ENCODE peak calls at places on chromosomes 11 and 22, in ten cellular contexts. J is H4; A is keratinocyte; W is epithelial cell of esophagus; Z is HL-60; D is activated naive CD4-positive, alpha-beta T cell; M is RCC 7860; K is mucosa of gallbladder; O is AG04450; E is T-helper 2 cell. N is an unnamed sample.

GRCh38 chr22:43118953-43119458 is 8.5 kb downstream of the BIK start:
- DNase-seq in J (no peak), A (no peak), W (no peak), Z (no peak), D (no peak), M (no peak), K (no peak), O (no peak), E (no peak), N (no peak)

GRCh38 chr11:73359930-73360742 is 16.1 kb upstream of the RELT start:
- DNase-seq in J (no peak), A (no peak), W (no peak), Z (peak), D (no peak), M (no peak), K (no peak), O (no peak), E (no peak), N (no peak)

GRCh38 chr11:66744485-66745355 is 15.7 kb upstream of the SPTBN2 start:
- DNase-seq in J (peak), A (peak), W (peak), Z (peak), D (peak), M (peak), K (peak), O (no peak), E (peak), N (peak)

GRCh38 chr11:75577198-75577597 is 15.1 kb downstream of the SERPINH1 start:
- DNase-seq in J (no peak), A (no peak), W (no peak), Z (no peak), D (peak), M (no peak), K (no peak), O (no peak), E (peak), N (peak)

GRCh38 chr11:110081462-110082233 is 11.5 kb upstream of the ZC3H12C start:
- DNase-seq in J (no peak), A (no peak), W (peak), Z (no peak), D (no peak), M (no peak), K (no peak), O (no peak), E (no peak), N (no peak)

GRCh38 chr11:62788991-62789390 is 1.8 kb downstream of the TMEM179B start:
- DNase-seq in J (no peak), A (no peak), W (no peak), Z (no peak), D (no peak), M (no peak), K (no peak), O (no peak), E (no peak), N (no peak)

GRCh38 chr11:24375351-24375750 is 121.5 kb upstream of the LUZP2 start:
- DNase-seq in J (no peak), A (no peak), W (no peak), Z (no peak), D (no peak), M (no peak), K (no peak), O (no peak), E (no peak), N (no peak)

GRCh38 chr11:107177106-107177477 is 158.8 kb upstream of the GUCY1A2 start:
- DNase-seq in J (no peak), A (no peak), W (no peak), Z (no peak), D (no peak), M (no peak), K (no peak), O (no peak), E (no peak), N (no peak)

GRCh38 chr22:50308597-50308935 is 1.1 kb upstream of the PLXNB2 start:
- DNase-seq in J (no peak), A (no peak), W (no peak), Z (peak), D (no peak), M (peak), K (peak), O (no peak), E (no peak), N (no peak)

GRCh38 chr11:61928606-61929005 is 11.2 kb upstream of the RAB3IL1 start:
- DNase-seq in J (no peak), A (no peak), W (no peak), Z (no peak), D (no peak), M (no peak), K (no peak), O (no peak), E (no peak), N (no peak)

GRCh38 chr22:36954251-36955014 is 41.0 kb downstream of the CSF2RB start:
- DNase-seq in J (no peak), A (no peak), W (no peak), Z (no peak), D (no peak), M (no peak), K (no peak), O (no peak), E (no peak), N (no peak)

GRCh38 chr22:28051787-28052356 is 132.8 kb upstream of the PITPNB start:
- DNase-seq in J (peak), A (peak), W (peak), Z (peak), D (no peak), M (peak), K (peak), O (no peak), E (no peak), N (no peak)

N was measured in T-helper 9 cell.